ENCODE peak calls at places on chromosome 6, in ten cellular contexts. O is glutamatergic neuron, R is fibroblast of pulmonary artery, I is neural crest cell, M is dorsolateral prefrontal cortex, T is LNCaP clone FGC, Q is neural progenitor cell, A is lung, L is GM20000, S is tibial artery. F is an unnamed sample.

GRCh38 chr6:111812080-111813038 is 60.9 kb downstream of the FYN start:
- DNase-seq in O (peak), R (no peak), I (no peak), M (no peak), T (no peak), Q (no peak), A (no peak), L (no peak), S (no peak), F (no peak)

GRCh38 chr6:156423829-156424228 is 353.3 kb upstream of the ARID1B start:
- DNase-seq in O (no peak), R (no peak), I (no peak), M (no peak), T (no peak), Q (no peak), A (no peak), L (no peak), S (no peak), F (no peak)

GRCh38 chr6:166629628-166630027 is 2.6 kb upstream of the RPS6KA2 start:
- DNase-seq in O (no peak), R (peak), I (no peak), M (no peak), T (no peak), Q (no peak), A (no peak), L (no peak), S (no peak), F (peak)

GRCh38 chr6:118712955-118713354 is 61.6 kb upstream of the CEP85L start:
- DNase-seq in O (no peak), R (peak), I (no peak), M (no peak), T (no peak), Q (no peak), A (no peak), L (no peak), S (no peak), F (peak)

GRCh38 chr6:107061125-107062020 is 33.4 kb downstream of the MTRES1 start:
- DNase-seq in O (no peak), R (no peak), I (no peak), M (no peak), T (no peak), Q (peak), A (no peak), L (peak), S (no peak), F (peak)

GRCh38 chr6:96116674-96117073 is 100.9 kb downstream of the FUT9 start:
- DNase-seq in O (no peak), R (no peak), I (peak), M (no peak), T (no peak), Q (peak), A (no peak), L (peak), S (no peak), F (no peak)

GRCh38 chr6:26475823-26476729 is 18.3 kb downstream of the BTN2A1 start:
- DNase-seq in O (no peak), R (peak), I (no peak), M (peak), T (no peak), Q (peak), A (no peak), L (no peak), S (no peak), F (no peak)

GRCh38 chr6:1917628-1918371 is 308.1 kb downstream of the FOXC1 start:
- DNase-seq in O (no peak), R (peak), I (no peak), M (peak), T (no peak), Q (no peak), A (no peak), L (no peak), S (no peak), F (peak)

GRCh38 chr6:167987811-167988495 is 9.5 kb upstream of the KIF25 start:
- DNase-seq in O (no peak), R (no peak), I (no peak), M (no peak), T (no peak), Q (no peak), A (no peak), L (no peak), S (no peak), F (no peak)

GRCh38 chr6:107776415-107776814 is 47.7 kb downstream of the SCML4 start:
- DNase-seq in O (no peak), R (no peak), I (no peak), M (no peak), T (no peak), Q (no peak), A (no peak), L (no peak), S (no peak), F (no peak)

GRCh38 chr6:87099472-87099871 is 4.6 kb upstream of the CGA start:
- DNase-seq in O (no peak), R (no peak), I (no peak), M (no peak), T (no peak), Q (no peak), A (no peak), L (no peak), S (no peak), F (no peak)

GRCh38 chr6:125558451-125558850 is 191.0 kb upstream of the HEY2 start:
- DNase-seq in O (no peak), R (no peak), I (no peak), M (no peak), T (no peak), Q (peak), A (no peak), L (no peak), S (no peak), F (no peak)

GRCh38 chr6:92715991-92716390 is 703.4 kb downstream of the EPHA7 start:
- DNase-seq in O (no peak), R (no peak), I (no peak), M (no peak), T (peak), Q (no peak), A (no peak), L (no peak), S (no peak), F (peak)

GRCh38 chr6:25637946-25638345 is 14.1 kb upstream of the SCGN start:
- DNase-seq in O (no peak), R (no peak), I (no peak), M (no peak), T (no peak), Q (peak), A (no peak), L (no peak), S (no peak), F (no peak)

DNA sequence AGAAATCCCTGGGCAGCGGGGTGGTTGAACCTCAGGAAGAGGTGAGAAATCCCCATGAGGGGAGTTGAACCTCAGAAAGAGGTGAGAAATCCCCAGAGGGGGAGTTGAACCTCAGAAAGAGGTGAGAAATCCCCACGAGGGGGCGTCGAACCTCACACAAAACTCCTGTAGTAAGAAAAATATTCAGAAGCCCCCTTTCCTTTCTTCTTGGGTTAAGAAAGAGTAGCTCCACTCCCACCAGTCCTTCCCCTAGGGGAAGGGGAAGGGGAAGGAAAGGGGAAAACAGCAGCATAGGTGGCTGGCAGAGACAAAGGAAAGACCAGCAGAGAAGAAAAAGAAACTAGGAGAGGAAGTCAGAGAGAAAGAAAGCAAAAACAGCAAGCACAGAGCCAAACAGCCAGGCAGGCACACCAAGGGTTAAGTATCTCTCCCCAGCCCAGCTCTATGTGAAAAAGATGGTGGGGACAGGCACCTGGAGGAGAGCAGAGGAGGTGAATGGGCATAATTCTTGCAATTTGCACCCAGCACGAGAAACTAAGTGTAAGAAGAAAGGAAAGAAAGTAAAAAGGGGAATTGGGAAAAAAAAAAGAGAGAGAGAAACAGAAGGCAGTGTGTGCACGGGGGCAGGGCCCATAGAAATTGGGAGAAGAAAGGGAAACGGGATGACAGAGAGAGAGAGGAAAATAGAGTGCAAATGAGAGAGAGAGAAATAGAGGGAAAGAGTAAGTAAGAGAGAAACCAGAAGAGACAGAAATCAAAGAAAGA is 88.2 kb downstream of the PLG start:
- DNase-seq in O (no peak), R (no peak), I (no peak), M (no peak), T (no peak), Q (peak), A (no peak), L (no peak), S (no peak), F (no peak)
- TF ChIP-seq CTCF in O (no peak), R (no peak), I (no peak), M (no peak), T (no peak), Q (peak), A (no peak), L (no peak), S (no peak), F (no peak)

GRCh38 chr6:49565261-49565660 is 14.8 kb downstream of the C6orf141 start:
- DNase-seq in O (no peak), R (no peak), I (no peak), M (no peak), T (no peak), Q (no peak), A (no peak), L (no peak), S (no peak), F (no peak)

GRCh38 chr6:49565855-49566254 is 15.4 kb downstream of the C6orf141 start:
- DNase-seq in O (no peak), R (peak), I (no peak), M (no peak), T (no peak), Q (no peak), A (no peak), L (no peak), S (no peak), F (peak)

GRCh38 chr6:49570474-49571079 is 20.1 kb downstream of the C6orf141 start:
- DNase-seq in O (no peak), R (peak), I (no peak), M (no peak), T (peak), Q (no peak), A (no peak), L (no peak), S (no peak), F (peak)
- TF ChIP-seq CTCF in O (no peak), R (peak), I (no peak), M (no peak), T (peak), Q (no peak), A (no peak), L (no peak), S (no peak), F (peak)

GRCh38 chr6:143592335-143592734 is 80.8 kb upstream of the FUCA2 start:
- DNase-seq in O (no peak), R (no peak), I (no peak), M (no peak), T (no peak), Q (peak), A (no peak), L (no peak), S (no peak), F (no peak)
- TF ChIP-seq CTCF in O (peak), R (peak), I (peak), M (no peak), T (peak), Q (peak), A (no peak), L (no peak), S (no peak), F (peak)

GRCh38 chr6:133834472-133835170 is 54.3 kb upstream of the TCF21 start:
- DNase-seq in O (no peak), R (no peak), I (no peak), M (no peak), T (no peak), Q (no peak), A (no peak), L (no peak), S (no peak), F (no peak)
- TF ChIP-seq CTCF in O (no peak), R (no peak), I (no peak), M (no peak), T (no peak), Q (no peak), A (no peak), L (no peak), S (no peak), F (no peak)